ENCODE peak calls at places on chromosomes 11 and 22, in five cellular contexts. One of them, this sample, is unnamed.

GRCh38 chr11:69691449-69691848 is 12.4 kb downstream of the FGF19 start:
- DNase-seq in RWPE1: peak; percentile 20
- DNase-seq in sigmoid colon: peak; percentile 3
- DNase-seq in neural progenitor cell: no peak
- DNase-seq in A549: peak; percentile 49
- DNase-seq in this sample: no peak

GRCh38 chr11:22787565-22788162 is 41.9 kb downstream of the SVIP start:
- DNase-seq in RWPE1: peak; percentile 34
- DNase-seq in sigmoid colon: no peak
- DNase-seq in neural progenitor cell: peak; percentile 71
- DNase-seq in A549: peak; percentile 31
- DNase-seq in this sample: peak; percentile 26

GRCh38 chr11:8709002-8709672 is 26.5 kb downstream of the RPL27A start:
- DNase-seq in RWPE1: no peak
- DNase-seq in sigmoid colon: peak; percentile 98
- DNase-seq in neural progenitor cell: no peak
- DNase-seq in A549: no peak
- DNase-seq in this sample: no peak

GRCh38 chr22:50059185-50059880 is 1.2 kb upstream of the TTLL8 start:
- DNase-seq in RWPE1: peak; percentile 15
- DNase-seq in sigmoid colon: no peak
- DNase-seq in neural progenitor cell: peak; percentile 86
- DNase-seq in A549: peak; percentile 29
- DNase-seq in this sample: peak; percentile 74

GRCh38 chr11:117072517-117073218 is 25.6 kb downstream of the SIK3 start:
- DNase-seq in RWPE1: peak; percentile 85
- DNase-seq in sigmoid colon: no peak
- DNase-seq in neural progenitor cell: no peak
- DNase-seq in A549: peak; percentile 87
- DNase-seq in this sample: no peak

GRCh38 chr11:76990628-76991027 is 43.6 kb upstream of the B3GNT6 start:
- DNase-seq in RWPE1: no peak
- DNase-seq in sigmoid colon: no peak
- DNase-seq in neural progenitor cell: no peak
- DNase-seq in A549: no peak
- DNase-seq in this sample: no peak

GRCh38 chr11:44957051-44957515 is 6.4 kb upstream of the TP53I11 start:
- DNase-seq in RWPE1: no peak
- DNase-seq in sigmoid colon: no peak
- DNase-seq in neural progenitor cell: peak; percentile 67
- DNase-seq in A549: no peak
- DNase-seq in this sample: peak; percentile 67

GRCh38 chr22:19483481-19484244 is 3.9 kb downstream of the CDC45 start:
- DNase-seq in RWPE1: no peak
- DNase-seq in sigmoid colon: no peak
- DNase-seq in neural progenitor cell: no peak
- DNase-seq in A549: no peak
- DNase-seq in this sample: no peak

GRCh38 chr11:58133329-58134076 is 8.2 kb upstream of the OR9I1 start:
- DNase-seq in RWPE1: peak; percentile 38
- DNase-seq in sigmoid colon: no peak
- DNase-seq in neural progenitor cell: no peak
- DNase-seq in A549: no peak
- DNase-seq in this sample: no peak

GRCh38 chr11:118213774-118214173 is 11.0 kb downstream of the JAML start:
- DNase-seq in RWPE1: no peak
- DNase-seq in sigmoid colon: no peak
- DNase-seq in neural progenitor cell: no peak
- DNase-seq in A549: no peak
- DNase-seq in this sample: no peak

DNA sequence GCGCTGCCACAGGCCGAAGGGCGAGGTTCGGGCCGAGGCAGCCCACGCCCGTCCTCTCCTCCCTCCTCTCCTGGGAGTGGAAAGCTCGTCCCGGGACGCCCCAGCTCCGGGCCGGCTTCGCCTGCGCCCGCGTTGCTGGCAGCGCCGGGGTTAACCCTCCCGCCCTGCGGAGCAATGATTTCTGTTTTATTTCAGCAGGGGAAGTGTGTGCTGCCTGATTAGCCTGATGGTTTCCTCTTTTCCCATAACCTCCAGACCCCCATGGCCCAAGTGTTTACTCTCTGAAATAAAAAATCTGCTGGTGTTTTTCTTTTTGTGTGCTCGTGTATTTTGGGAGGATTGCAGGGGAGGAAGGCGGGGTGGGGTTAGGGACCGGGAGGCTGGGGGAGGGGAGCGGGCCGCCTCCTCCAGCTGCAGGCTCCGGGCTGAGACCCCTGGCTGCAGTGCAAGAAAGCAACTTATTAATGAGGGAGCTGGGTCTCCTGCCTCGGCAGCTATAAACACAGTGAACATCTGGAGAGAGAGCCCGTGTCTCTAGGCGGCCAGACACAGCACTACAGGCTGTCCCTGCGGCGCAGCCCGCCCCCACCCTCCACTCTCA is 38.6 kb downstream of the ETS1 start:
- DNase-seq in RWPE1: peak; percentile 36
- DNase-seq in sigmoid colon: peak; percentile 90
- DNase-seq in neural progenitor cell: peak; percentile 71
- DNase-seq in A549: no peak
- DNase-seq in this sample: peak; percentile 60
- TF ChIP-seq CTCF in RWPE1: no peak
- TF ChIP-seq CTCF in sigmoid colon: no peak
- TF ChIP-seq CTCF in neural progenitor cell: no peak
- TF ChIP-seq CTCF in A549: no peak
- TF ChIP-seq CTCF in this sample: no peak

GRCh38 chr11:66068923-66069714 is 953 bp upstream of the PACS1 start:
- DNase-seq in RWPE1: no peak
- DNase-seq in sigmoid colon: no peak
- DNase-seq in neural progenitor cell: no peak
- DNase-seq in A549: peak; percentile 81
- DNase-seq in this sample: no peak
- TF ChIP-seq CTCF in RWPE1: no peak
- TF ChIP-seq CTCF in sigmoid colon: no peak
- TF ChIP-seq CTCF in neural progenitor cell: peak; percentile 19
- TF ChIP-seq CTCF in A549: peak; percentile 20
- TF ChIP-seq CTCF in this sample: no peak

GRCh38 chr22:22164541-22165272 is 79.9 kb upstream of the VPREB1 start:
- DNase-seq in RWPE1: no peak
- DNase-seq in sigmoid colon: no peak
- DNase-seq in neural progenitor cell: peak; percentile 19
- DNase-seq in A549: no peak
- DNase-seq in this sample: no peak
- TF ChIP-seq CTCF in RWPE1: no peak
- TF ChIP-seq CTCF in sigmoid colon: no peak
- TF ChIP-seq CTCF in neural progenitor cell: peak; percentile 13
- TF ChIP-seq CTCF in A549: no peak
- TF ChIP-seq CTCF in this sample: no peak

GRCh38 chr22:38073150-38074130 is 10.5 kb downstream of the SLC16A8 start:
- DNase-seq in RWPE1: no peak
- DNase-seq in sigmoid colon: no peak
- DNase-seq in neural progenitor cell: no peak
- DNase-seq in A549: no peak
- DNase-seq in this sample: no peak

GRCh38 chr22:38075105-38075825 is 8.7 kb downstream of the SLC16A8 start:
- DNase-seq in RWPE1: no peak
- DNase-seq in sigmoid colon: no peak
- DNase-seq in neural progenitor cell: no peak
- DNase-seq in A549: no peak
- DNase-seq in this sample: no peak

GRCh38 chr22:38075961-38076360 is 8.0 kb downstream of the SLC16A8 start:
- DNase-seq in RWPE1: no peak
- DNase-seq in sigmoid colon: no peak
- DNase-seq in neural progenitor cell: no peak
- DNase-seq in A549: no peak
- DNase-seq in this sample: no peak

GRCh38 chr22:38072322-38073149 is 11.4 kb downstream of the SLC16A8 start:
- DNase-seq in RWPE1: no peak
- DNase-seq in sigmoid colon: peak; percentile 58
- DNase-seq in neural progenitor cell: no peak
- DNase-seq in A549: no peak
- DNase-seq in this sample: no peak

DNA sequence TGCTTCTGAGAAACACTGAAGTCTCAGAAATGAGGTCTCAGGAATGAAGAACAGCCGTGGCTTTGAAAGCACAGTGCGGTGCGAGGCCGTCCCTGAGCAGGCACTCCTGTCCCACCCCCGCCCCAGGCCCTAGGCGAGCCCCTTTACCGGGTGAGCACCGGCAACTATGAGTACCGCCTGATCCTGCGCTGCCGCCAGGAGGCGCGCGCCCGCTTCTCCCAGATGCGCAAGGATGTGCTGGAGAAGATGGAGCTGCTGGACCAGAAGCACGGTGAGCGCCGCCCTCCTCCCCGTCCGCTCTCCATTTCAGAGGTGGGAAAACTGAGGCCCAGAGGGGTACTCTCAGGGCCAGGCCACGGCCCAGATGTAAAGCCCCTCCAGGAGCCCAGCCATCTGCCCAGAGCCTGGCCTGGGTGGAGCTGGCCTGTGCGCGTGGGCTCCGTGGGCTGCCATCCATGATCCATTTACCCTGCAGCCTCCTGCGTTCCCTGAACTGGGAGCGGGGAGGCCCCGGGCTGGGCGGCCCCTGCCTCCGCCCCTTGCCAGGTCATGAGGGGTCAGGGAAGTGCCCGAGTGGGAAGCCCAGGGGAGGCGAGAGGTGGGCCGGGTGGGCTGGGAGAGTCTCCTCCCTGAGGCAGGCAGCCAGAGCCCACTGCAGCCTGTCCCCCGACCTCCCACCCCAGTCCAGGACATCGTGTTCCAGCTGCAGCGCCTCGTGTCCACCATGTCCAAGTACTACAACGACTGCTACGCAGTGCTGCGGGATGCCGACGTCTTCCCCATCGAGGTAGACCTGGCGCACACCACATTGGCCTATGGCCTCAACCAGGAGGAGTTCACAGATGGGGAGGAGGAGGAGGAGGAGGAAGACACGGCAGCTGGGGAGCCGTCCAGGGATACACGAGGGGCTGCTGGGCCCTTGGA is 9.5 kb downstream of the SLC16A8 start:
- DNase-seq in RWPE1: no peak
- DNase-seq in sigmoid colon: no peak
- DNase-seq in neural progenitor cell: peak; percentile 67
- DNase-seq in A549: no peak
- DNase-seq in this sample: peak; percentile 70
- TF ChIP-seq CTCF in RWPE1: no peak
- TF ChIP-seq CTCF in sigmoid colon: peak; percentile 8
- TF ChIP-seq CTCF in neural progenitor cell: peak; percentile 59
- TF ChIP-seq CTCF in A549: no peak
- TF ChIP-seq CTCF in this sample: peak; percentile 48

DNA sequence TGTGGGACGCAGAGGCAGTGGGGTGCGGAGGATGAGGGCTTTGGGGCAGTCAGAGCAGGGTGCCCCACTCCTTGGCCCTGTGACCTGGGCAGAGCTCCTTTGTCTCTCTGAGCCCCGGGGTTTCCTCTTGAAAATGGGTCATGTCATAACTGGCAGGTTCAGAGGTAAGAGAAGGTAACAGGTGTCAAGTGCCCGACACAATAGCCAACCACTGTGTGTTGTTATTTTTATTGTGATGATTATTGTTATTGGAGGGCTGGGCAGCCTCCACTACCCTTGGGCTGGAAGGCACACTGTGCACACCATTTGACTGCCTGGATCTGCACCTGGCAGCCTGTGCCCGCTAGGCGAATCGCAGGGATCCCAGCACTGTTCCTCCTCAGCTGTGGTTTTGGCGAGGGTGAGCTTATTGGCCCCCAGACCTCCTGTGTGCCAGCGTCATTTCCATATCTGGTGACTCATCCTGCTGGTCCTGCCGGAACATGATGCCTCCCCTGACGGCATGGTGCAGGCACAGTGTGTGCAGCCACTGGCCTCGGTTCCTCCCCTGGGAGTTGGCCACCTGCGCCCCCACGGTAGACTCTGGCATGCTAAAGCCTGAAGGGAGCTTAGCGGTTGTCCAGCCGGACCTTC is 15.4 kb upstream of the SOX10 start:
- DNase-seq in RWPE1: peak; percentile 91
- DNase-seq in sigmoid colon: no peak
- DNase-seq in neural progenitor cell: no peak
- DNase-seq in A549: no peak
- DNase-seq in this sample: no peak
- TF ChIP-seq CTCF in RWPE1: no peak
- TF ChIP-seq CTCF in sigmoid colon: no peak
- TF ChIP-seq CTCF in neural progenitor cell: no peak
- TF ChIP-seq CTCF in A549: no peak
- TF ChIP-seq CTCF in this sample: no peak

DNA sequence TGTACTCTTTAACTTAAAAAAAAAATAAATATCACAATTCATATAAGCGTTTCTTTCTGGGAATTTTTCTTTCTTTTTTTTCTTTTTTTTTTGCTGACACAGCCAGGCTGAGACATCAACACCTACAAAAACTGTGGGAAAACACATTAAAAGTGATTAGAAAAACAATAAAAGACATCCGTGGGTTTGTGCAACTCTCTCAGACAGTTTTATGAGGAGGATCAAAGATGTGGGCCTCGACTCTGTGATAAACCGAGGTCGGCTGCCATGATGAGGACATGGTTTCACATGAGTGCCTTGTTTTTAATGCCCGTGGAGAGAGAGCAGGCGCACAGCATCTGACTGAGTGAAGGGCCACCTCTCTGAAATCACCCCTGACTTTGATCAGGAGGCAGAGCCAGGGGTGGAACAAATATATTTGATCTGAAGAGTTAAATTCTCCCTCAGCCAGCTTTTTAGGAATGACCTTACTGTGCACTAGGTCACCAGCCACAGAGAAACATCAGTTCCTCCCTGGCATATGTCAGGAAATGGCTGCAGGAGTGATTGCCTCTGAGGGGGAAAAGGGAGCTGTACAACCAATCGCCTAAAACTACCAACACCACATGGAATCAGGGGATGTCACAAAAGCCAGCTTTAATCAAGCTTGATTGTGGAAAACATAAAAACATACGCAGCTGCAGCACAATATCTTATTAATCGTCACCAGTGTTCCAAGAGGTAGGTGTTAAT is 164.8 kb downstream of the MAML2 start:
- DNase-seq in RWPE1: no peak
- DNase-seq in sigmoid colon: no peak
- DNase-seq in neural progenitor cell: no peak
- DNase-seq in A549: no peak
- DNase-seq in this sample: peak; percentile 51
- TF ChIP-seq CTCF in RWPE1: no peak
- TF ChIP-seq CTCF in sigmoid colon: no peak
- TF ChIP-seq CTCF in neural progenitor cell: no peak
- TF ChIP-seq CTCF in A549: no peak
- TF ChIP-seq CTCF in this sample: no peak

This sample was measured in nephron progenitor cell.